ENCODE peak calls at places on chromosomes 16 and 17, in four cellular contexts. F is heart left ventricle, N is HCT116, X is body of pancreas. L is an unnamed sample.
A peak's percentile ranks its signal among the peaks of the same experiment; 100 is the strongest.

GRCh38 chr16:79580465-79581200 is 19.9 kb downstream of the MAF start:
- ATAC-seq in F (no peak), N (no peak), X (no peak), L (no peak)

GRCh38 chr17:76752006-76752405 is 14.1 kb downstream of the MFSD11 start:
- ATAC-seq in N (no peak), F (no peak), X (no peak), L (no peak)

GRCh38 chr17:15513058-15513858 is 45.8 kb upstream of the CDRT4 start:
- ATAC-seq in F (no peak), N (no peak), X (no peak), L (no peak)

GRCh38 chr16:1258906-1259759 is 3.3 kb downstream of the TPSD1 start:
- ATAC-seq in X (peak; percentile 22), F (no peak), N (no peak), L (no peak)

GRCh38 chr16:47624563-47624962 is 163.4 kb downstream of the PHKB start:
- ATAC-seq in X (no peak), F (no peak), N (no peak), L (no peak)

GRCh38 chr16:57470683-57471082 is 8.2 kb downstream of the POLR2C start:
- ATAC-seq in F (peak; percentile 48), X (peak; percentile 56), N (no peak), L (peak; percentile 62)

GRCh38 chr17:8503807-8504206 is 68.1 kb downstream of the NDEL1 start:
- ATAC-seq in X (no peak), N (no peak), F (peak; percentile 30), L (no peak)

GRCh38 chr16:67470314-67470713 is 10.6 kb downstream of the ATP6V0D1 start:
- ATAC-seq in N (no peak), F (peak; percentile 88), X (peak; percentile 80), L (peak; percentile 30)

GRCh38 chr17:38350035-38350434 is 1.6 kb upstream of the SOCS7 start:
- ATAC-seq in X (no peak), N (no peak), F (no peak), L (no peak)

GRCh38 chr17:82957469-82957795 is 117.6 kb upstream of the ZNF750 start:
- ATAC-seq in F (no peak), N (no peak), X (no peak), L (no peak)

GRCh38 chr16:23506606-23506994 is 3.7 kb downstream of the GGA2 start:
- ATAC-seq in F (no peak), N (no peak), X (no peak), L (no peak)

GRCh38 chr17:47618416-47618815 is 31.3 kb upstream of the KPNB1 start:
- ATAC-seq in N (peak; percentile 13), X (no peak), F (no peak), L (no peak)

GRCh38 chr17:77332981-77333685 is 192.4 kb downstream of the SEC14L1 start:
- ATAC-seq in N (no peak), F (no peak), X (no peak), L (no peak)

DNA sequence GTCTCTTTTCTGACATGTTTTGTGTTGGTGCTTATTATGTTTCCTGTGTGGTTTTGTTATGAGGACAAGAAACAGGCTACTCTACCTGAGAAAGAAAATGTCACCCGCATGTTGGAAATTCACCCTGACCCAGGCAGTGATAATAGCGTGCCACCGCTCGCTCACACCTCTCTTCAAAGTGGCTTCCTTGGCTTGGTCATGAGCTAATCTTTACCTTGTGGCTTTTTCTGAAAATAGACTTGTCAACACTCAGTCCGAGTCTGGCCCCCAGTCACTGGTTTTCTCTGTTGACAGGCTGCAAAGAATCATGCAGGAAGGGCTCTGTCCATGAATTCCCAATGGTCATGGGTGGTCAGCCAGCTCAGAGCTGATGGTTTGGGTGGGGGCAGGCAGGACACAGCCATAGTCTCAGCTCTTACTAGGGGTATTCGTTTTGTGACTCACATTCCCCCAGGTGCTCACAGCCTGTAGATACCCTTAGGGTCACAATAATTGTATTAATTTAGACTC is 121.3 kb upstream of the CACNG5 start:
- ATAC-seq in X (no peak), F (peak; percentile 64), N (no peak), L (no peak)
- TF ChIP-seq POLR2A in X (no peak), F (no peak), N (no peak), L (no peak)

GRCh38 chr17:73289549-73290254 is 22.1 kb downstream of the CDC42EP4 start:
- ATAC-seq in N (no peak), F (no peak), X (no peak), L (no peak)
- H3K4me1 ChIP-seq in N (peaks cover 83% of the 10 kb centered on the region), F (peaks cover 91% of the 10 kb centered on the region), X (peaks cover 98% of the 10 kb centered on the region), L (peaks cover 9% of the 10 kb centered on the region)

DNA sequence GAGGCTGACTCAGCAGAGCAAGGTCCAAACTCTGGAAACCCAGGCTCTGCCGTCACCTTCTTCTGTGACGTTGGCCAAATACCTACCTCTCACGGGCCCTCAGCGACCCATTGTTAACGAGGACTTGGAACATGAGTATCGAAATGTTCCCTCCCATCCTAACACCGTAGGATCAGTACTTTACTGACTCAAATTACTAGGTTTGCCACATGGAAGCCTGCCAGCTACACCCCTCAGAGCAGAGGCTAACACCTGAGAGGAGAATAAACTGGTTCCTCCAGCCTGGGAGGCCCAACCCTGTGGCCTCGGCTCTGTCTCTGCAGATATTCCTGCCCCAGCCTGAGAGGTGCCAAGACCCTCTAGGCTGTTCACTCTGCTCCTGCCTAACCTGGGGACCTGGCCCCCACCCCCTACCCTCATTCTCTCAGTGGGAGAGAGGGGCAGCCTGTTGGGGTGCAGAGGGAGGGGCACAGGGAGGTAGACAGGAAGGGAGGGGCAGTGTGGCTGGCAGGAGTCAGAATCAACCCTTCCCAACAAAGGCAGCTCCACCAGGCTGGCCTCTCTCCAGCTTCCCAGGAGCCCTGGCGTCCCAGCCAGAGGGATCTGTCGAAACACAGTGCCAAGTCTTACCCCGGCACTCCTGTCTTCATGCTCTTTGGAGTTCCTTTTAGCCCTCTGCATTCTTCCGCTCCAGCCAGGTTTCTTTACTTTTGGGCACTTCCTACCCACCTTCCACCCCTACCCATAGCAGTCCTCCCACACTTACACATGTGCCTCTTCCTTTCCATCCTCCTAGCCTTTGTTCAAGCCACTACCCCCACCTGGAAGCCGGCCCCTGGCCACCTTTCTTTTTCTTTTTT is 4.2 kb downstream of the PITPNM3 start:
- ATAC-seq in X (peak; percentile 40), F (peak; percentile 30), N (peak; percentile 51), L (peak; percentile 35)
- H3K27ac ChIP-seq in X (peak overlapping the region; percentile 86), F (no peak overlapping the region), N (peak overlapping the region; percentile 61), L (peak overlapping the region; percentile 62)

DNA sequence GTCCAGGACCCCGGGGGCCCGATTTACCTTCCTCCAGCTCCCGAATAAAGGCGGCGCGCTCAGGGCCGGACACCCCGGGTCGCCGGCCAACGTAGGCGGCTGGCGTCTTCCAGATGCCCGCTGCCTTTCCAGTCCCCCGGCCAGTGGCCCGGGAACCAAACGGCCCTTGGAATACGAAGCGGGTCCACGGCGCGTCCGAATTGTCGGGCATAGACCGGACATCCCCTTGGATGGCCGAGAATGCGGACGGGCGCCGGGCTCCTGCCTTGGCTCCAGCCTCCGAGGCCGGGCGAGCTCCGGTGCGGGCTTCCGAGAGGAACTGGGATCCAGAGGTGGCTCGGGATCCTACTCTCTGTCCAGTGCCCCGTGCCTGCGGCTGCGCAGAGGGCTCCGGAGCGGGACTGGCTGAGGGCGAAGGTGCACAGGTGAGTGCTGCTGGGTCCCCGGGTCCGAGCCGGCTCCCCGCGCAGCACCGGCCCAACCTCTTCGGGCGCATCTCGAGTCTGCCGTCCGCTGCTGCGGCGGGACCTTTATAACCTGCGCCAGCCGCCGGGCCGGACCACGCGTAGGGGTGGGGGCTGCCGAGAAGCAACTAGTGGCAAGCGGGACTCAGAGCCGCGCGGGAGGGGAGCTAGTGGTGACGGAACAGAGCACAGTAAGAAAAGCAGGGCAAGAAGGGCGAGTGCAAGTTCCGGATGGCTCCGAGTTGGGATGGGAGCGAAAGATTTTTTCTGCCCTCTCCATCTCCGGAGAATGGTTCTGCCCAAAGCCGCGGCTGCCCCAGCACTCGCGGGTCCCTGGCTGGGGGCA is at the start of gene HAP1:
- ATAC-seq in N (peak; percentile 73), F (peak; percentile 26), X (peak; percentile 15), L (peak; percentile 42)
- TF ChIP-seq POLR2A in N (peak; percentile 66), F (no peak), X (peak; percentile 76), L (no peak)

GRCh38 chr17:42521036-42521435 is 15.0 kb upstream of the NAGLU start:
- ATAC-seq in N (no peak), F (no peak), X (no peak), L (no peak)
- H3K4me1 ChIP-seq in N (peaks cover 74% of the 10 kb centered on the region), F (peaks cover 77% of the 10 kb centered on the region), X (peaks cover 40% of the 10 kb centered on the region), L (peaks cover 48% of the 10 kb centered on the region)

GRCh38 chr17:81340606-81341346 is 45.7 kb upstream of the SLC38A10 start:
- ATAC-seq in N (no peak), F (no peak), X (no peak), L (no peak)
- H3K27ac ChIP-seq in N (peak overlapping the region; percentile 33), F (peak overlapping the region; percentile 98), X (peak overlapping the region; percentile 96), L (peak overlapping the region; percentile 99)

GRCh38 chr16:86609661-86610060 is 31.3 kb downstream of the FOXL1 start:
- ATAC-seq in F (no peak), X (no peak), N (no peak), L (no peak)
- TF ChIP-seq POLR2A in F (no peak), X (no peak), N (no peak), L (no peak)

DNA sequence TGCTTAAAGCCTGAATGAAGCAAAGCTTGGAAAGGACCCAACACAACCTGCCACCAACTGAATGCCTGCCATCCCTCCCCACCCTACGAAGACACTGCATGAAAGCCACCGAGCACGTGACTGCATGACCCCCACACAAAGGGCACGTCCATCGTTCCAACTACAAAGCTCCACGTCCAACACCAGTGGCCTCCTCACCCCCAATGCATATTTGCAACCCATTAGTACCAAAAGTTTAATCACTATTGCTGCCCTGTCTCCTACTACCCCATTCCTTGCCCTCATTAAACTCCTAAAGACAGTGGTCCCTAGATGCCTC is 43.4 kb downstream of the ANKRD11 start:
- ATAC-seq in N (no peak), F (no peak), X (no peak), L (no peak)
- H3K4me1 ChIP-seq in N (peaks cover 87% of the 10 kb centered on the region), F (peaks cover 84% of the 10 kb centered on the region), X (peaks cover 93% of the 10 kb centered on the region), L (peaks cover 52% of the 10 kb centered on the region)

GRCh38 chr16:81468269-81468902 is 23.8 kb downstream of the CMIP start:
- ATAC-seq in F (no peak), X (no peak), N (no peak), L (no peak)
- H3K27ac ChIP-seq in F (no peak overlapping the region), X (no peak overlapping the region), N (no peak overlapping the region), L (no peak overlapping the region)

GRCh38 chr17:6162892-6163291 is 92.7 kb downstream of the WSCD1 start:
- ATAC-seq in N (no peak), X (no peak), F (no peak), L (no peak)

GRCh38 chr17:6162216-6162615 is 92.0 kb downstream of the WSCD1 start:
- ATAC-seq in F (no peak), X (no peak), N (no peak), L (no peak)

GRCh38 chr17:6160188-6160555 is 90.0 kb downstream of the WSCD1 start:
- ATAC-seq in X (no peak), F (no peak), N (no peak), L (no peak)

GRCh38 chr17:6159541-6160187 is 89.5 kb downstream of the WSCD1 start:
- ATAC-seq in F (no peak), N (no peak), X (no peak), L (no peak)

GRCh38 chr17:6161456-6161855 is 91.3 kb downstream of the WSCD1 start:
- ATAC-seq in N (no peak), X (no peak), F (no peak), L (no peak)
- TF ChIP-seq POLR2A in N (no peak), X (no peak), F (no peak), L (no peak)